ENCODE peak calls at places on chromosome 18, in eight cellular contexts. C, B, Z, D, I, W, V and Q are unnamed samples.

GRCh38 chr18:75407468-75408437 is 19.8 kb downstream of the SMIM21 start:
- DNase-seq in W (no peak), I (peak; percentile 3), V (no peak), C (peak; percentile 77), D (no peak), B (no peak), Z (no peak), Q (no peak)

GRCh38 chr18:14914126-14914525 is 166.2 kb downstream of the ANKRD30B start:
- DNase-seq in I (no peak), V (no peak), B (no peak), W (no peak), Z (no peak), D (no peak), C (no peak), Q (no peak)

GRCh38 chr18:48902856-48903601 is 47.7 kb downstream of the SMAD7 start:
- DNase-seq in Z (no peak), V (peak; percentile 93), D (no peak), W (no peak), C (peak; percentile 81), I (no peak), B (peak; percentile 71), Q (no peak)

GRCh38 chr18:46481048-46481846 is 175.8 kb downstream of the LOXHD1 start:
- DNase-seq in D (no peak), W (no peak), Z (peak; percentile 35), C (peak; percentile 47), I (peak; percentile 18), V (no peak), B (no peak), Q (peak; percentile 28)

GRCh38 chr18:37554399-37554787 is 11.2 kb downstream of the CELF4 start:
- DNase-seq in W (peak; percentile 7), V (peak; percentile 5), I (no peak), D (no peak), B (no peak), Z (no peak), C (no peak), Q (no peak)

GRCh38 chr18:44592639-44593038 is 88.0 kb upstream of the SETBP1 start:
- DNase-seq in V (no peak), I (no peak), C (peak; percentile 65), W (no peak), Z (no peak), D (no peak), B (no peak), Q (no peak)

GRCh38 chr18:46953195-46953594 is 35.8 kb downstream of the KATNAL2 start:
- DNase-seq in B (no peak), V (no peak), C (no peak), D (no peak), Z (no peak), I (no peak), W (no peak), Q (no peak)

GRCh38 chr18:9431296-9431695 is 44.0 kb upstream of the RALBP1 start:
- DNase-seq in W (no peak), B (no peak), I (no peak), Z (no peak), C (no peak), D (no peak), V (no peak), Q (no peak)

GRCh38 chr18:77108001-77108692 is 24.4 kb downstream of the MBP start:
- DNase-seq in B (no peak), I (peak; percentile 79), V (peak; percentile 76), C (peak; percentile 91), Z (no peak), W (no peak), D (no peak), Q (peak; percentile 45)

GRCh38 chr18:8747440-8747937 is 42.1 kb downstream of the MTCL1 start:
- DNase-seq in V (no peak), D (peak; percentile 91), I (peak; percentile 88), B (no peak), Z (peak; percentile 54), W (no peak), C (peak; percentile 68), Q (no peak)

GRCh38 chr18:8686556-8686955 is 18.8 kb upstream of the MTCL1 start:
- DNase-seq in C (no peak), V (no peak), I (no peak), D (no peak), Z (no peak), B (no peak), W (no peak), Q (no peak)

DNA sequence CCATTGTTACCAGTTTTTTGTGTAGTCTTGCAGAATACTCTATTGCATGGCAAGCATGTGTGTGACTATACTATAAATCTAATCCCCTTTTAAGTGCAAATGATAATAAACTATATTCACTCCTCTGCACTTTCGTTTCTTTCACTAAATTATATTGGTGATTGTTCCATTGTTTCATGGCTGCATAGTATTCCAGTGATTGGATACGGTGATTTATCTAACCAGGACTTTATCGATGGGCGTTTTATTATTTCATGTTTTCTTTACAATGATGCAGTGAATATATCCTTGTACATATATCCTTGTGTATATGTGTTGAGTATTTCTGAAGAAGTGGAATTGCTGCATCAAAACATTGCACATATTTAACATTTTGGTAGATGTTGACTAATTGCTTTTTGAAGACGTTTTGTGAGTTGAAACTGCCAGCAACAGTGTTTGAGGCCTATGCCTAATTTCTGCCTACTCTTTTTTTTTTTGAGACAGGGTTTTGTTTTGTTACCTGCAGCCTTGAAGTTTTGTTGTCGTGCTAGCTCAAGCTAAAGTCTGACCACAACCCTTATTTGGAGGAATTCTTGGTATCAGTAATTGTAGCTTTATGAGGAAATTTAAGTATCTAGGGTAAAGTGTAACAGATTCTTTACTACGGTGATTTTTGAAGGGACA is 2.7 kb downstream of the MIB1 start:
- DNase-seq in C (no peak), W (no peak), B (no peak), Z (no peak), I (no peak), D (no peak), V (no peak), Q (no peak)
- H3K4me3 ChIP-seq in C (no peak overlapping the region), W (no peak overlapping the region), B (no peak overlapping the region), Z (no peak overlapping the region), I (peak overlapping the region; percentile 3), D (no peak overlapping the region), V (no peak overlapping the region), Q (no peak overlapping the region)

GRCh38 chr18:25370391-25370790 is 18.4 kb upstream of the ZNF521 start:
- DNase-seq in W (no peak), Z (no peak), V (no peak), B (no peak), D (no peak), I (no peak), C (no peak), Q (no peak)

GRCh38 chr18:25373443-25373842 is 21.5 kb upstream of the ZNF521 start:
- DNase-seq in B (no peak), W (no peak), I (no peak), V (no peak), D (no peak), Z (no peak), C (no peak), Q (no peak)
- H3K4me3 ChIP-seq in B (no peak overlapping the region), W (no peak overlapping the region), I (no peak overlapping the region), V (no peak overlapping the region), D (no peak overlapping the region), Z (no peak overlapping the region), C (no peak overlapping the region), Q (no peak overlapping the region)

GRCh38 chr18:23871410-23871809 is 143.1 kb upstream of the TTC39C start:
- DNase-seq in V (no peak), W (no peak), D (no peak), B (peak; percentile 43), Z (peak; percentile 7), C (no peak), I (no peak), Q (no peak)

GRCh38 chr18:23870963-23871362 is 143.6 kb upstream of the TTC39C start:
- DNase-seq in W (no peak), V (no peak), I (no peak), Z (no peak), D (no peak), B (no peak), C (no peak), Q (no peak)

GRCh38 chr18:23876496-23876895 is 138.1 kb upstream of the TTC39C start:
- DNase-seq in I (no peak), V (no peak), W (no peak), C (no peak), Z (no peak), B (no peak), D (no peak), Q (no peak)

GRCh38 chr18:23875966-23876365 is 138.6 kb upstream of the TTC39C start:
- DNase-seq in I (no peak), B (no peak), W (no peak), V (no peak), Z (no peak), D (no peak), C (no peak), Q (no peak)

DNA sequence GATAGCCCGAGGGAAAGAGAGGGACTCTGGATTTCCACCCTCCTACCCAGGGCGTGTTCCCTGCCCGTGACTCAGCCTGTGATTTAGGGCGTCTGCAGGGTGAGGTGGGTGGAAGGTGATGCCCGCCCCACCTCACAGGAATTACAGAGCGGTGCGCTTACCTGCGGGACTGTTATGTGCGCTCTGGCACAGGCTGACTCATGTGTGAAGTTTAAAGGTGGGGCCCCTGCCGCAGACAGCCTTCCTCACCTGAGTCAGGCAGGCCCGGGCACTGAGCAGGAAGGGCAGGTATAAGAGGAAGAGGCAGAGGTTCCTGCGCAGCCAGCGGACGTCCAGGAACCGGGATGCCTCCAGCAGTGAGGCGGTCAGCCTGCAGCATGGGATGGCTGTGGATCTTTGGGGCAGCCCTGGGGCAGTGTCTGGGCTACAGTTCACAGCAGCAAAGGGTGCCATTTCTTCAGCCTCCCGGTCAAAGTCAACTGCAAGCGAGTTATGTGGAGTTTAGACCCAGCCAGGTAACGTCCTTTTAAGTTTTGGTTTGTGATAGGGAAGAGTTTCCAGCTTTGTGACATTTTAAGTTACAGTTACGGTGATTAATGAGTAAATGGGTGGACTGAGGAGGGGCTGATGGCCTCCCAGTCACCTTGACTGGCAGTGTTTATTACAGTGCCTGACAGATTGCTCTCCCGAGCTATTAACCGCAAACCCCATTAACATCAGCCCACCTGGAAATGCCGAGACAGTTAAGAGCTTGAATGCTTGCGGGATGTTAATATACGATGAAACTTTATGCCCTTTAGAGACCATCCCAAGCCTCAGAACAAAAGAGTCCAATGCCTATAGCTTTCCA is 141.6 kb upstream of the TTC39C start:
- DNase-seq in D (no peak), B (no peak), Z (no peak), W (no peak), C (no peak), V (peak; percentile 93), I (no peak), Q (no peak)
- H3K4me3 ChIP-seq in D (no peak overlapping the region), B (no peak overlapping the region), Z (no peak overlapping the region), W (no peak overlapping the region), C (no peak overlapping the region), V (peak overlapping the region; percentile 16), I (no peak overlapping the region), Q (no peak overlapping the region)

GRCh38 chr18:29157057-29157780 is 980.3 kb upstream of the CDH2 start:
- DNase-seq in Z (peak; percentile 7), W (no peak), I (no peak), D (no peak), C (no peak), B (no peak), V (no peak), Q (no peak)
- H3K4me3 ChIP-seq in Z (no peak overlapping the region), W (no peak overlapping the region), I (no peak overlapping the region), D (no peak overlapping the region), C (no peak overlapping the region), B (no peak overlapping the region), V (no peak overlapping the region), Q (no peak overlapping the region)